ENCODE peak calls at places on chromosomes 13 and 19, in four cellular contexts. One of them, this sample, is unnamed.

GRCh38 chr13:113586661-113587479 is 2.3 kb downstream of the TFDP1 start:
- DNase-seq in HepG2: no peak
- DNase-seq in WTC11: no peak
- DNase-seq in K562: no peak
- DNase-seq in this sample: no peak

GRCh38 chr13:48775804-48776203 is 122.1 kb downstream of the CYSLTR2 start:
- DNase-seq in HepG2: no peak
- DNase-seq in WTC11: no peak
- DNase-seq in K562: no peak
- DNase-seq in this sample: no peak

GRCh38 chr13:46906440-46906839 is 9.6 kb upstream of the HTR2A start:
- DNase-seq in HepG2: no peak
- DNase-seq in WTC11: no peak
- DNase-seq in K562: no peak
- DNase-seq in this sample: no peak

GRCh38 chr19:33064117-33064777 is 441 bp downstream of the RHPN2 start:
- DNase-seq in HepG2: no peak
- DNase-seq in WTC11: peak; percentile 78
- DNase-seq in K562: peak; percentile 74
- DNase-seq in this sample: no peak

GRCh38 chr13:99072356-99072755 is 94.5 kb upstream of the DOCK9 start:
- DNase-seq in HepG2: no peak
- DNase-seq in WTC11: no peak
- DNase-seq in K562: no peak
- DNase-seq in this sample: no peak

GRCh38 chr13:50543767-50544166 is 299.7 kb downstream of the DLEU7 start:
- DNase-seq in HepG2: no peak
- DNase-seq in WTC11: no peak
- DNase-seq in K562: no peak
- DNase-seq in this sample: no peak

GRCh38 chr19:14006766-14007562 is 844 bp upstream of the RFX1 start:
- DNase-seq in HepG2: no peak
- DNase-seq in WTC11: peak; percentile 90
- DNase-seq in K562: peak; percentile 80
- DNase-seq in this sample: no peak

GRCh38 chr13:52845334-52845761 is 3.1 kb downstream of the PCDH8 start:
- DNase-seq in HepG2: no peak
- DNase-seq in WTC11: peak; percentile 56
- DNase-seq in K562: no peak
- DNase-seq in this sample: no peak

GRCh38 chr13:67383358-67383757 is 153.2 kb upstream of the PCDH9 start:
- DNase-seq in HepG2: peak; percentile 1
- DNase-seq in WTC11: no peak
- DNase-seq in K562: no peak
- DNase-seq in this sample: peak; percentile 29

GRCh38 chr13:62293081-62293480 is 877.4 kb upstream of the PCDH20 start:
- DNase-seq in HepG2: no peak
- DNase-seq in WTC11: no peak
- DNase-seq in K562: no peak
- DNase-seq in this sample: peak; percentile 14
- TF ChIP-seq HMGXB4 in HepG2: no peak
- TF ChIP-seq HMGXB4 in WTC11: no peak
- TF ChIP-seq HMGXB4 in K562: no peak
- TF ChIP-seq HMGXB4 in this sample: no peak

GRCh38 chr19:49436381-49437017 is 4.8 kb downstream of the SLC17A7 start:
- DNase-seq in HepG2: no peak
- DNase-seq in WTC11: peak; percentile 98
- DNase-seq in K562: peak; percentile 87
- DNase-seq in this sample: no peak
- TF ChIP-seq HMGXB4 in HepG2: no peak
- TF ChIP-seq HMGXB4 in WTC11: no peak
- TF ChIP-seq HMGXB4 in K562: no peak
- TF ChIP-seq HMGXB4 in this sample: no peak

GRCh38 chr13:73259061-73259908 is 200.5 kb downstream of the KLF5 start:
- DNase-seq in HepG2: no peak
- DNase-seq in WTC11: no peak
- DNase-seq in K562: no peak
- DNase-seq in this sample: no peak

GRCh38 chr13:73251866-73252265 is 193.1 kb downstream of the KLF5 start:
- DNase-seq in HepG2: no peak
- DNase-seq in WTC11: no peak
- DNase-seq in K562: no peak
- DNase-seq in this sample: no peak

GRCh38 chr13:73258396-73258795 is 199.6 kb downstream of the KLF5 start:
- DNase-seq in HepG2: no peak
- DNase-seq in WTC11: no peak
- DNase-seq in K562: no peak
- DNase-seq in this sample: no peak

GRCh38 chr13:73250061-73250460 is 191.3 kb downstream of the KLF5 start:
- DNase-seq in HepG2: no peak
- DNase-seq in WTC11: no peak
- DNase-seq in K562: no peak
- DNase-seq in this sample: no peak

DNA sequence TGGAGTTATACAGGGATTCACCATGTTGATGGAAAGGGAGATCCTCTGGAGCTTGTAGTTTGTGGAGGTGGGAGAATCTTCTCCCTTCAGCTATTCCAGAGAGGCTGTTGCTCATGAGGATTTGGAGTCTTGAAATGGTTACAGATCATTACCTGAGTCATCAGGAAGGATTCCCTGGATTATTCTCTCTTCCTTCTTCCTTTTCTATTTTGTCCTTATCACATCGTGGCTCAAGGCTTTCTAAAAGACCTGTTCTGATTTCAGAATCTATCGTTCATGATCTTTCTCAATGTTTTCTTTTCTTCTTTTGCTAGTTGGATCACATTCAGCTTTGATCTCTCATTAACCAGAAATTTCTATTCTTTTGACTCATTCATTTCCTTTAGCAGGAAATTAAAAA is 196.0 kb downstream of the KLF5 start:
- DNase-seq in HepG2: no peak
- DNase-seq in WTC11: no peak
- DNase-seq in K562: no peak
- DNase-seq in this sample: no peak
- TF ChIP-seq HMGXB4 in HepG2: no peak
- TF ChIP-seq HMGXB4 in WTC11: no peak
- TF ChIP-seq HMGXB4 in K562: no peak
- TF ChIP-seq HMGXB4 in this sample: no peak

DNA sequence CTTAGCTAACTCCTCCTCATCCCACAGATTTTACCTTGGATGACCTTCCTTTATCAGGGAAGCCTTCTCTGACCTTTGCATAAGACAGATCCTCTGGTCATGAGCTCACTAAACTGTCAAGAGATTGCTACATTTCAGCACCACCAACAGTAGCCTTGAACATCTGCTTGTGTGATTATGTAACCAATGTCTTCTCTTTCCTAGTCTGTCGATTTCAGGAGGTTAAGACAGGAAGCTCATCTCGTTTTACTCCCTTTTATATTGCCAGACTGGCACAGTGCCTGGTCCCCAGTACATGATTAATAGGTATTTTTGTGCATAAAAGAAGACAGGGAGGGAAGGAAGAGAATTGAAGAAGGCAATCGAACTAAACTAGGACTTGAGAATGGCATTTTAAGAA is 1697.7 kb downstream of the EFNB2 start:
- DNase-seq in HepG2: no peak
- DNase-seq in WTC11: no peak
- DNase-seq in K562: no peak
- DNase-seq in this sample: no peak
- TF ChIP-seq HMGXB4 in HepG2: no peak
- TF ChIP-seq HMGXB4 in WTC11: no peak
- TF ChIP-seq HMGXB4 in K562: no peak
- TF ChIP-seq HMGXB4 in this sample: no peak

GRCh38 chr13:94248454-94249233 is 230.8 kb downstream of the DCT start:
- DNase-seq in HepG2: no peak
- DNase-seq in WTC11: no peak
- DNase-seq in K562: no peak
- DNase-seq in this sample: no peak
- TF ChIP-seq HMGXB4 in HepG2: no peak
- TF ChIP-seq HMGXB4 in WTC11: no peak
- TF ChIP-seq HMGXB4 in K562: no peak
- TF ChIP-seq HMGXB4 in this sample: no peak

GRCh38 chr19:1254081-1254527 is 5.7 kb downstream of the MIDN start:
- DNase-seq in HepG2: no peak
- DNase-seq in WTC11: no peak
- DNase-seq in K562: no peak
- DNase-seq in this sample: no peak
- TF ChIP-seq HMGXB4 in HepG2: no peak
- TF ChIP-seq HMGXB4 in WTC11: no peak
- TF ChIP-seq HMGXB4 in K562: no peak
- TF ChIP-seq HMGXB4 in this sample: no peak

GRCh38 chr13:97222934-97223710 is 989 bp downstream of the MBNL2 start:
- DNase-seq in HepG2: no peak
- DNase-seq in WTC11: no peak
- DNase-seq in K562: no peak
- DNase-seq in this sample: no peak
- TF ChIP-seq HMGXB4 in HepG2: no peak
- TF ChIP-seq HMGXB4 in WTC11: no peak
- TF ChIP-seq HMGXB4 in K562: no peak
- TF ChIP-seq HMGXB4 in this sample: no peak

GRCh38 chr19:55669418-55670279 is 5.4 kb upstream of the EPN1 start:
- DNase-seq in HepG2: no peak
- DNase-seq in WTC11: no peak
- DNase-seq in K562: no peak
- DNase-seq in this sample: no peak

GRCh38 chr19:55668603-55669348 is 6.2 kb upstream of the EPN1 start:
- DNase-seq in HepG2: no peak
- DNase-seq in WTC11: no peak
- DNase-seq in K562: peak; percentile 16
- DNase-seq in this sample: no peak

GRCh38 chr19:55671054-55671378 is 4.0 kb upstream of the EPN1 start:
- DNase-seq in HepG2: no peak
- DNase-seq in WTC11: no peak
- DNase-seq in K562: peak; percentile 16
- DNase-seq in this sample: no peak

GRCh38 chr19:55672418-55672817 is 2.6 kb upstream of the EPN1 start:
- DNase-seq in HepG2: no peak
- DNase-seq in WTC11: no peak
- DNase-seq in K562: peak; percentile 63
- DNase-seq in this sample: no peak

GRCh38 chr19:55670280-55671053 is 4.6 kb upstream of the EPN1 start:
- DNase-seq in HepG2: no peak
- DNase-seq in WTC11: peak; percentile 31
- DNase-seq in K562: peak; percentile 30
- DNase-seq in this sample: peak; percentile 82
- TF ChIP-seq HMGXB4 in HepG2: no peak
- TF ChIP-seq HMGXB4 in WTC11: no peak
- TF ChIP-seq HMGXB4 in K562: no peak
- TF ChIP-seq HMGXB4 in this sample: no peak

GRCh38 chr19:18290250-18291018 is 9.0 kb upstream of the JUND start:
- DNase-seq in HepG2: no peak
- DNase-seq in WTC11: no peak
- DNase-seq in K562: no peak
- DNase-seq in this sample: no peak
- TF ChIP-seq HMGXB4 in HepG2: no peak
- TF ChIP-seq HMGXB4 in WTC11: no peak
- TF ChIP-seq HMGXB4 in K562: no peak
- TF ChIP-seq HMGXB4 in this sample: no peak

This sample was measured in A549.